ENCODE peak calls at places on chromosome 6, in ten cellular contexts. One of them, this sample, is unnamed.

GRCh38 chr6:147621280-147621679 is 112.8 kb downstream of the SAMD5 start:
- DNase-seq in stimulated activated CD4-positive, alpha-beta T cell treated with anti-CD3 and anti-CD28 coated beads, Interleukin-15, amount 100 ng/mL, for 24 hours: no peak
- DNase-seq in heart left ventricle: no peak
- DNase-seq in Peyer's patch: no peak
- DNase-seq in EH: peak
- DNase-seq in A549: peak
- DNase-seq in mammary epithelial cell: no peak
- DNase-seq in NCI-H1436: no peak
- DNase-seq in GM10248: no peak
- DNase-seq in hepatocyte: peak
- DNase-seq in this sample: no peak

GRCh38 chr6:43181942-43182860 is at the start of gene CUL9:
- DNase-seq in mammary epithelial cell: peak
- DNase-seq in stimulated activated CD4-positive, alpha-beta T cell treated with anti-CD3 and anti-CD28 coated beads, Interleukin-15, amount 100 ng/mL, for 24 hours: peak
- DNase-seq in GM10248: peak
- DNase-seq in hepatocyte: peak
- DNase-seq in heart left ventricle: peak
- DNase-seq in EH: peak
- DNase-seq in A549: peak
- DNase-seq in Peyer's patch: peak
- DNase-seq in NCI-H1436: peak
- DNase-seq in this sample: peak

GRCh38 chr6:150492941-150493340 is 106.7 kb upstream of the PLEKHG1 start:
- DNase-seq in heart left ventricle: peak
- DNase-seq in stimulated activated CD4-positive, alpha-beta T cell treated with anti-CD3 and anti-CD28 coated beads, Interleukin-15, amount 100 ng/mL, for 24 hours: no peak
- DNase-seq in A549: peak
- DNase-seq in hepatocyte: no peak
- DNase-seq in EH: no peak
- DNase-seq in mammary epithelial cell: peak
- DNase-seq in Peyer's patch: no peak
- DNase-seq in GM10248: no peak
- DNase-seq in NCI-H1436: no peak
- DNase-seq in this sample: peak

GRCh38 chr6:107458687-107459282 is 579 bp downstream of the PDSS2 start:
- DNase-seq in mammary epithelial cell: peak
- DNase-seq in GM10248: peak
- DNase-seq in hepatocyte: peak
- DNase-seq in stimulated activated CD4-positive, alpha-beta T cell treated with anti-CD3 and anti-CD28 coated beads, Interleukin-15, amount 100 ng/mL, for 24 hours: peak
- DNase-seq in NCI-H1436: peak
- DNase-seq in Peyer's patch: no peak
- DNase-seq in EH: peak
- DNase-seq in heart left ventricle: no peak
- DNase-seq in A549: no peak
- DNase-seq in this sample: peak

GRCh38 chr6:35077006-35077712 is 64.0 kb downstream of the TCP11 start:
- DNase-seq in hepatocyte: no peak
- DNase-seq in heart left ventricle: peak
- DNase-seq in GM10248: no peak
- DNase-seq in EH: no peak
- DNase-seq in A549: no peak
- DNase-seq in stimulated activated CD4-positive, alpha-beta T cell treated with anti-CD3 and anti-CD28 coated beads, Interleukin-15, amount 100 ng/mL, for 24 hours: no peak
- DNase-seq in mammary epithelial cell: peak
- DNase-seq in NCI-H1436: no peak
- DNase-seq in Peyer's patch: peak
- DNase-seq in this sample: peak

GRCh38 chr6:25490018-25490865 is 161.8 kb upstream of the SCGN start:
- DNase-seq in GM10248: peak
- DNase-seq in Peyer's patch: peak
- DNase-seq in heart left ventricle: peak
- DNase-seq in NCI-H1436: peak
- DNase-seq in hepatocyte: peak
- DNase-seq in A549: peak
- DNase-seq in EH: peak
- DNase-seq in mammary epithelial cell: peak
- DNase-seq in stimulated activated CD4-positive, alpha-beta T cell treated with anti-CD3 and anti-CD28 coated beads, Interleukin-15, amount 100 ng/mL, for 24 hours: peak
- DNase-seq in this sample: peak

GRCh38 chr6:168631589-168631988 is 190.6 kb downstream of the SMOC2 start:
- DNase-seq in mammary epithelial cell: no peak
- DNase-seq in hepatocyte: no peak
- DNase-seq in stimulated activated CD4-positive, alpha-beta T cell treated with anti-CD3 and anti-CD28 coated beads, Interleukin-15, amount 100 ng/mL, for 24 hours: no peak
- DNase-seq in A549: no peak
- DNase-seq in NCI-H1436: no peak
- DNase-seq in GM10248: no peak
- DNase-seq in heart left ventricle: no peak
- DNase-seq in EH: no peak
- DNase-seq in Peyer's patch: no peak
- DNase-seq in this sample: no peak

GRCh38 chr6:13355969-13356368 is 27.6 kb upstream of the TBC1D7 start:
- DNase-seq in heart left ventricle: no peak
- DNase-seq in stimulated activated CD4-positive, alpha-beta T cell treated with anti-CD3 and anti-CD28 coated beads, Interleukin-15, amount 100 ng/mL, for 24 hours: peak
- DNase-seq in NCI-H1436: no peak
- DNase-seq in mammary epithelial cell: peak
- DNase-seq in Peyer's patch: no peak
- DNase-seq in hepatocyte: no peak
- DNase-seq in A549: no peak
- DNase-seq in GM10248: peak
- DNase-seq in EH: no peak
- DNase-seq in this sample: peak

GRCh38 chr6:52502306-52503029 is 74.4 kb downstream of the TRAM2 start:
- DNase-seq in NCI-H1436: no peak
- DNase-seq in Peyer's patch: no peak
- DNase-seq in A549: no peak
- DNase-seq in stimulated activated CD4-positive, alpha-beta T cell treated with anti-CD3 and anti-CD28 coated beads, Interleukin-15, amount 100 ng/mL, for 24 hours: no peak
- DNase-seq in hepatocyte: no peak
- DNase-seq in heart left ventricle: no peak
- DNase-seq in GM10248: no peak
- DNase-seq in mammary epithelial cell: no peak
- DNase-seq in EH: no peak
- DNase-seq in this sample: no peak

GRCh38 chr6:29989211-29989610 is 46.9 kb downstream of the HLA-A start:
- DNase-seq in stimulated activated CD4-positive, alpha-beta T cell treated with anti-CD3 and anti-CD28 coated beads, Interleukin-15, amount 100 ng/mL, for 24 hours: no peak
- DNase-seq in NCI-H1436: no peak
- DNase-seq in A549: no peak
- DNase-seq in EH: peak
- DNase-seq in hepatocyte: no peak
- DNase-seq in heart left ventricle: no peak
- DNase-seq in Peyer's patch: no peak
- DNase-seq in GM10248: no peak
- DNase-seq in mammary epithelial cell: no peak
- DNase-seq in this sample: no peak

GRCh38 chr6:106225581-106225980 is 100.0 kb downstream of the ATG5 start:
- DNase-seq in heart left ventricle: no peak
- DNase-seq in mammary epithelial cell: no peak
- DNase-seq in GM10248: no peak
- DNase-seq in stimulated activated CD4-positive, alpha-beta T cell treated with anti-CD3 and anti-CD28 coated beads, Interleukin-15, amount 100 ng/mL, for 24 hours: no peak
- DNase-seq in Peyer's patch: no peak
- DNase-seq in NCI-H1436: no peak
- DNase-seq in EH: no peak
- DNase-seq in hepatocyte: no peak
- DNase-seq in A549: peak
- DNase-seq in this sample: no peak

GRCh38 chr6:111750753-111751684 is 122.2 kb downstream of the FYN start:
- DNase-seq in Peyer's patch: no peak
- DNase-seq in A549: no peak
- DNase-seq in GM10248: peak
- DNase-seq in stimulated activated CD4-positive, alpha-beta T cell treated with anti-CD3 and anti-CD28 coated beads, Interleukin-15, amount 100 ng/mL, for 24 hours: peak
- DNase-seq in heart left ventricle: no peak
- DNase-seq in EH: peak
- DNase-seq in hepatocyte: no peak
- DNase-seq in mammary epithelial cell: no peak
- DNase-seq in NCI-H1436: no peak
- DNase-seq in this sample: no peak

GRCh38 chr6:110125361-110125760 is 54.1 kb downstream of the WASF1 start:
- DNase-seq in hepatocyte: no peak
- DNase-seq in Peyer's patch: no peak
- DNase-seq in A549: no peak
- DNase-seq in mammary epithelial cell: no peak
- DNase-seq in heart left ventricle: no peak
- DNase-seq in stimulated activated CD4-positive, alpha-beta T cell treated with anti-CD3 and anti-CD28 coated beads, Interleukin-15, amount 100 ng/mL, for 24 hours: no peak
- DNase-seq in EH: no peak
- DNase-seq in GM10248: no peak
- DNase-seq in NCI-H1436: no peak
- DNase-seq in this sample: no peak

GRCh38 chr6:119308048-119308570 is 41.5 kb downstream of the MAN1A1 start:
- DNase-seq in GM10248: no peak
- DNase-seq in EH: peak
- DNase-seq in heart left ventricle: no peak
- DNase-seq in Peyer's patch: no peak
- DNase-seq in NCI-H1436: no peak
- DNase-seq in hepatocyte: peak
- DNase-seq in mammary epithelial cell: peak
- DNase-seq in A549: peak
- DNase-seq in stimulated activated CD4-positive, alpha-beta T cell treated with anti-CD3 and anti-CD28 coated beads, Interleukin-15, amount 100 ng/mL, for 24 hours: no peak
- DNase-seq in this sample: peak

GRCh38 chr6:160133441-160134336 is 12.1 kb downstream of the SLC22A1 start:
- DNase-seq in A549: no peak
- DNase-seq in EH: no peak
- DNase-seq in GM10248: no peak
- DNase-seq in hepatocyte: no peak
- DNase-seq in NCI-H1436: no peak
- DNase-seq in stimulated activated CD4-positive, alpha-beta T cell treated with anti-CD3 and anti-CD28 coated beads, Interleukin-15, amount 100 ng/mL, for 24 hours: no peak
- DNase-seq in mammary epithelial cell: no peak
- DNase-seq in heart left ventricle: no peak
- DNase-seq in Peyer's patch: no peak
- DNase-seq in this sample: no peak

GRCh38 chr6:2582268-2582667 is 168.5 kb downstream of the MYLK4 start:
- DNase-seq in stimulated activated CD4-positive, alpha-beta T cell treated with anti-CD3 and anti-CD28 coated beads, Interleukin-15, amount 100 ng/mL, for 24 hours: no peak
- DNase-seq in Peyer's patch: no peak
- DNase-seq in GM10248: no peak
- DNase-seq in heart left ventricle: no peak
- DNase-seq in EH: no peak
- DNase-seq in A549: no peak
- DNase-seq in mammary epithelial cell: no peak
- DNase-seq in hepatocyte: no peak
- DNase-seq in NCI-H1436: no peak
- DNase-seq in this sample: no peak

GRCh38 chr6:169824021-169824420 is 72.6 kb downstream of the ERMARD start:
- DNase-seq in mammary epithelial cell: no peak
- DNase-seq in A549: no peak
- DNase-seq in heart left ventricle: no peak
- DNase-seq in NCI-H1436: no peak
- DNase-seq in Peyer's patch: peak
- DNase-seq in EH: no peak
- DNase-seq in GM10248: no peak
- DNase-seq in stimulated activated CD4-positive, alpha-beta T cell treated with anti-CD3 and anti-CD28 coated beads, Interleukin-15, amount 100 ng/mL, for 24 hours: no peak
- DNase-seq in hepatocyte: no peak
- DNase-seq in this sample: no peak